ENCODE peak calls at places on chromosomes 13 and 19, in seven cellular contexts. V is psoas muscle, P is IMR-90, J is OCI-LY7, B is aorta, L is ascending aorta, E is neural progenitor cell. H is an unnamed sample. For H3K4me1, the result is how much of the 10 kb centered on the place peaks cover.

GRCh38 chr19:41261474-41262190 is 2.5 kb upstream of the HNRNPUL1 start:
- DNase-seq in V (no peak), P (no peak), J (no peak), B (no peak), L (no peak), E (no peak), H (no peak)

GRCh38 chr13:96991072-96991471 is 3.2 kb downstream of the OXGR1 start:
- DNase-seq in V (no peak), P (no peak), J (no peak), B (no peak), L (no peak), E (no peak), H (no peak)

GRCh38 chr19:38190061-38190460 is 34.0 kb downstream of the DPF1 start:
- DNase-seq in V (no peak), P (no peak), J (no peak), B (no peak), L (no peak), E (no peak), H (no peak)

GRCh38 chr13:48731957-48732569 is 78.3 kb downstream of the CYSLTR2 start:
- DNase-seq in V (peak), P (no peak), J (peak), B (peak), L (no peak), E (peak), H (no peak)

GRCh38 chr19:39237200-39238184 is 7.3 kb downstream of the IFNL3 start:
- DNase-seq in V (no peak), P (no peak), J (peak), B (no peak), L (no peak), E (no peak), H (no peak)

GRCh38 chr13:73334459-73334858 is 275.7 kb downstream of the KLF5 start:
- DNase-seq in V (no peak), P (no peak), J (no peak), B (no peak), L (no peak), E (no peak), H (no peak)

GRCh38 chr19:40736661-40737060 is 13.6 kb downstream of the ACTMAP start:
- DNase-seq in V (no peak), P (no peak), J (no peak), B (no peak), L (no peak), E (no peak), H (no peak)

GRCh38 chr19:41999071-41999877 is 5.2 kb upstream of the ATP1A3 start:
- DNase-seq in V (no peak), P (no peak), J (no peak), B (no peak), L (no peak), E (peak), H (no peak)

GRCh38 chr13:31114641-31115040 is 47.1 kb downstream of the HSPH1 start:
- DNase-seq in V (no peak), P (no peak), J (no peak), B (no peak), L (no peak), E (no peak), H (no peak)

GRCh38 chr19:17260842-17261325 is 3.7 kb downstream of the USHBP1 start:
- DNase-seq in V (peak), P (peak), J (peak), B (peak), L (no peak), E (peak), H (peak)

GRCh38 chr19:48553676-48554384 is 1.9 kb downstream of the SULT2B1 start:
- DNase-seq in V (peak), P (peak), J (no peak), B (no peak), L (no peak), E (peak), H (no peak)

GRCh38 chr13:46542833-46543232 is 10.1 kb upstream of the LRCH1 start:
- DNase-seq in V (no peak), P (no peak), J (no peak), B (no peak), L (no peak), E (no peak), H (no peak)

GRCh38 chr19:11397089-11397610 is 13.0 kb upstream of the EPOR start:
- DNase-seq in V (no peak), P (no peak), J (no peak), B (no peak), L (no peak), E (no peak), H (no peak)

GRCh38 chr13:41588899-41589298 is 131.5 kb downstream of the RGCC start:
- DNase-seq in V (no peak), P (peak), J (no peak), B (no peak), L (no peak), E (no peak), H (no peak)

GRCh38 chr19:34082289-34083077 is 89.8 kb upstream of the LSM14A start:
- DNase-seq in V (no peak), P (no peak), J (no peak), B (no peak), L (no peak), E (peak), H (no peak)

GRCh38 chr19:11479470-11480080 is 1.3 kb downstream of the ELAVL3 start:
- DNase-seq in V (peak), P (no peak), J (no peak), B (peak), L (no peak), E (peak), H (no peak)

GRCh38 chr13:47220453-47221150 is 323.7 kb upstream of the HTR2A start:
- DNase-seq in V (no peak), P (peak), J (no peak), B (no peak), L (no peak), E (no peak), H (no peak)

GRCh38 chr13:99043700-99044300 is 65.9 kb upstream of the DOCK9 start:
- DNase-seq in V (no peak), P (no peak), J (no peak), B (no peak), L (no peak), E (no peak), H (no peak)

GRCh38 chr19:38726761-38727301 is 17.4 kb downstream of the CAPN12 start:
- DNase-seq in V (no peak), P (no peak), J (no peak), B (no peak), L (no peak), E (no peak), H (no peak)

GRCh38 chr13:37701306-37701705 is 102.7 kb upstream of the POSTN start:
- DNase-seq in V (no peak), P (peak), J (no peak), B (no peak), L (no peak), E (no peak), H (no peak)

GRCh38 chr19:46299004-46299509 is 2.2 kb downstream of the HIF3A start:
- DNase-seq in V (peak), P (peak), J (no peak), B (peak), L (peak), E (no peak), H (peak)

DNA sequence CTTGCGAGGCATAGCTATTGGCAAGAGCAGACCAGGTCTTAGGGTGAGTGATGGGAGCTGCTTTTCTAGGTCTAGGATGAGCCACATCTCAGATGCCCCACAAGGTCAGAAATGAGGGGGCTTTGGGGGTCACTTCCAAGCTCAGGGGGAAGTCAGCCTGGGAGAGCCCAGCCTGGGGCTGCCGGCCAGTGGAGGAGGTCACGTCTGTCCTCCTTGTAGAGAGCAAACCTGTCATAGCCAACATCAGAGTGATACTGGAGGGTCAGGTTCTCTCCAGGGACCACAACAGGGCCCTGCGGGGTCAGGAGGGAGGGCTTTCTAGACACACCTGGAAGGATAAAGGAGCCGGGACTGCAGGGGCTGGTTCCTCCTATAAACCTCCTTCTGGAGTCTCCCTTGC is 2.4 kb downstream of the LILRA5 start:
- DNase-seq in V (no peak), P (no peak), J (no peak), B (no peak), L (no peak), E (no peak), H (no peak)
- H3K4me1 ChIP-seq in V (under half), P (under half), J (under half), B (under half), L (under half), E (under half), H (under half)

DNA sequence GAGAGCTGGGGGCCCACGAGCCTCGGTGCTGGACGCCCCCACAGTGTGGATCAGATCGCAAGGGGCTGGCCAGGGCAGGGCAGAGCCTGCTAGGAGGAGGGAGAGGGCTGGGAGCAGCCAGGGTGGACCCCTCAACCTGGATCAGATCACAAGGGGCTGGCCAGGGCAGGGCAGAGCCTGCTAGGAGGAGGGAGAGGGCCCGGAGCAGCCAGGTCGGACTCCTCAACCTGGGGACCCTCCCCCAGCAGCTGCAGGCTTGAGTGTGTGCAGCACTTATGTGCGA is 126.6 kb downstream of the KDM4B start:
- DNase-seq in V (no peak), P (no peak), J (no peak), B (no peak), L (no peak), E (no peak), H (no peak)
- H3K4me1 ChIP-seq in V (under half), P (under half), J (under half), B (under half), L (under half), E (under half), H (under half)

DNA sequence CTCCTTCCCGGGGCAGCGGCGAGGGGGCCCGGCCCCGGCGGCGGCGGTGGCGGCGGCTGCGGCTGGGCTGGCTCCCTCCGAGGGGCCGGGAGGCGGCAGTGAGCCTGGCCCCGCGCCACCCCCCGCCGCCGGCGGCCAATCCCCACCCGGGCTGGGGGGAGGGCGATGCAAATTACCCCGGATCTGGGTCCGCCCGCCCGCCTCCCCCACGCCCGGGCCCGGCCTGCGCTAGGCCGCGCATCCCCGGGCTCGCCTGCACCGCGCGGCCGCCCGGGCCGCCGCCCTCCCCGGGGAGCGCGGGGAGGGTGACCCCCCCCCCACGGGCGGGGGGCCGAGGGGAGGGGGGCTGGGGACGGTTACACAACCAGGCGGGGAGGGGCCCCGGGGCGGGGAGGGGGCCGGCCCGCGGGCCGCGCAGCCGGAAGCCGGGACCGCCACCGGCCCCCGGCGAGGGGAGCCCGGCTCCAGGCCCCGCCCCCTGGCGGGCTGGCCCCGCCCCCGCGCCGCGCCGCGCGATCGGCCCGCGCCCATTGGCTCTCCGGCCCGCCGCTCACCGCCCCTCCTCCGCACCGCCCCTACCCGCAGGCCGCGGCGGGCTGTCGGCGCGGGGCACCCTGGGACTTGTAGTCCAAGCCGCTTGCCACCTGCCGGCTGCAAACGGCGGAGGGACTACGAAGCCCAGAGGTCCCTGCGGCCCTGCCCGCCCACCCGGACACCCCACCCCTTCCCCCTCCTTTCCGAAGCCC is 1.1 kb downstream of the ZBTB7A start:
- DNase-seq in V (peak), P (peak), J (peak), B (peak), L (peak), E (peak), H (peak)
- H3K4me1 ChIP-seq in V (under half), P (under half), J (half or more), B (under half), L (under half), E (under half), H (under half)

GRCh38 chr13:24214528-24214927 is 54.0 kb downstream of the SPATA13 start:
- DNase-seq in V (no peak), P (no peak), J (peak), B (no peak), L (no peak), E (no peak), H (no peak)

GRCh38 chr13:24216176-24216575 is 55.7 kb downstream of the SPATA13 start:
- DNase-seq in V (no peak), P (no peak), J (no peak), B (no peak), L (no peak), E (no peak), H (no peak)

GRCh38 chr13:24213932-24214331 is 53.4 kb downstream of the SPATA13 start:
- DNase-seq in V (no peak), P (no peak), J (no peak), B (no peak), L (no peak), E (no peak), H (no peak)

GRCh38 chr13:24215732-24216131 is 55.2 kb downstream of the SPATA13 start:
- DNase-seq in V (no peak), P (peak), J (no peak), B (no peak), L (no peak), E (peak), H (peak)

GRCh38 chr13:24215007-24215633 is 54.6 kb downstream of the SPATA13 start:
- DNase-seq in V (no peak), P (no peak), J (peak), B (no peak), L (no peak), E (no peak), H (no peak)
- H3K4me1 ChIP-seq in V (under half), P (under half), J (half or more), B (under half), L (under half), E (under half), H (under half)

H was measured in right atrium auricular region.